ENCODE peak calls at places on chromosomes 2 and 18, in ten cellular contexts. R is IMR-90, L is body of pancreas, H is PC-3, I is upper lobe of right lung, O is colonic mucosa, S is kidney, E is uterus, V is breast epithelium, B is lung. C is an unnamed sample. For H3K4me1, the result is how much of the 10 kb centered on the place peaks cover.

GRCh38 chr2:105243961-105244360 is 2.4 kb downstream of the GPR45 start:
- DNase-seq in H (no peak), B (no peak), L (no peak), I (no peak), E (no peak), R (no peak), S (no peak), O (no peak), V (no peak), C (no peak)

GRCh38 chr2:36339819-36340218 is 15.8 kb upstream of the CRIM1 start:
- DNase-seq in E (no peak), V (no peak), B (no peak), L (no peak), R (peak), H (no peak), O (no peak), I (no peak), S (no peak), C (no peak)

GRCh38 chr2:240302041-240302440 is 133.4 kb upstream of the GPC1 start:
- DNase-seq in O (no peak), R (no peak), B (peak), V (no peak), I (peak), H (no peak), S (no peak), E (no peak), L (no peak), C (no peak)

GRCh38 chr2:202353430-202353829 is 22.7 kb upstream of the BMPR2 start:
- DNase-seq in O (no peak), B (no peak), V (no peak), H (no peak), R (no peak), S (no peak), L (no peak), E (no peak), I (no peak), C (no peak)

GRCh38 chr18:11154369-11154982 is 5.1 kb upstream of the PIEZO2 start:
- DNase-seq in R (peak), B (no peak), E (no peak), I (no peak), H (peak), S (no peak), L (no peak), O (no peak), V (no peak), C (no peak)

GRCh38 chr2:23452853-23453420 is 68.0 kb downstream of the KLHL29 start:
- DNase-seq in E (no peak), V (no peak), R (peak), H (no peak), B (no peak), I (no peak), S (no peak), O (no peak), L (no peak), C (no peak)

GRCh38 chr18:36547544-36547943 is 250.0 kb downstream of the FHOD3 start:
- DNase-seq in L (no peak), S (no peak), I (no peak), R (no peak), H (no peak), E (no peak), O (no peak), V (no peak), B (no peak), C (no peak)

GRCh38 chr2:194867328-194867727 is 789.7 kb upstream of the SLC39A10 start:
- DNase-seq in B (no peak), L (no peak), E (no peak), O (no peak), V (no peak), S (no peak), H (peak), R (no peak), I (no peak), C (no peak)

GRCh38 chr2:192002418-192002817 is 155.5 kb upstream of the CAVIN2 start:
- DNase-seq in O (no peak), H (no peak), R (no peak), L (no peak), E (no peak), I (no peak), V (no peak), S (no peak), B (no peak), C (no peak)

GRCh38 chr2:181104512-181105121 is 124.2 kb downstream of the UBE2E3 start:
- DNase-seq in L (no peak), I (no peak), V (no peak), E (no peak), R (peak), S (no peak), O (peak), B (no peak), H (peak), C (no peak)

GRCh38 chr2:62118160-62118559 is 77.8 kb upstream of the B3GNT2 start:
- DNase-seq in R (peak), V (no peak), O (no peak), I (no peak), B (no peak), S (no peak), L (no peak), H (no peak), E (no peak), C (no peak)

GRCh38 chr2:105114551-105114950 is 76.7 kb downstream of the MRPS9 start:
- DNase-seq in R (peak), I (no peak), L (no peak), V (no peak), E (no peak), S (no peak), B (no peak), H (peak), O (no peak), C (no peak)

GRCh38 chr18:51425475-51425874 is 228.0 kb upstream of the MEX3C start:
- DNase-seq in H (no peak), B (no peak), E (no peak), R (no peak), O (no peak), S (no peak), V (no peak), I (no peak), L (no peak), C (no peak)

GRCh38 chr2:133975135-133975534 is 278.7 kb upstream of the MGAT5 start:
- DNase-seq in S (no peak), L (no peak), E (no peak), V (no peak), B (no peak), R (no peak), O (no peak), H (no peak), I (no peak), C (no peak)

GRCh38 chr2:152354069-152354755 is 19.2 kb downstream of the FMNL2 start:
- DNase-seq in O (no peak), R (no peak), L (no peak), H (no peak), E (no peak), B (no peak), I (no peak), S (no peak), V (no peak), C (no peak)

GRCh38 chr2:24721470-24721869 is 71.7 kb downstream of the PTRHD1 start:
- DNase-seq in L (peak), O (peak), E (peak), R (peak), H (peak), V (no peak), S (peak), I (no peak), B (peak), C (no peak)

GRCh38 chr2:170155022-170155722 is 22.8 kb upstream of the MYO3B start:
- DNase-seq in S (no peak), H (peak), R (peak), O (no peak), I (no peak), L (no peak), V (no peak), B (no peak), E (no peak), C (no peak)

GRCh38 chr2:170156592-170156991 is 21.4 kb upstream of the MYO3B start:
- DNase-seq in B (no peak), R (peak), H (no peak), E (no peak), O (no peak), V (no peak), S (no peak), L (no peak), I (no peak), C (no peak)

GRCh38 chr2:170155723-170156253 is 22.2 kb upstream of the MYO3B start:
- DNase-seq in B (no peak), S (no peak), O (no peak), H (no peak), V (no peak), I (no peak), E (no peak), L (no peak), R (no peak), C (no peak)

GRCh38 chr2:170148161-170148560 is 29.8 kb upstream of the MYO3B start:
- DNase-seq in O (no peak), E (no peak), L (no peak), H (peak), V (no peak), B (no peak), I (no peak), S (no peak), R (peak), C (no peak)

GRCh38 chr2:170152421-170152820 is 25.5 kb upstream of the MYO3B start:
- DNase-seq in H (no peak), R (no peak), O (no peak), S (no peak), L (no peak), V (no peak), E (no peak), I (no peak), B (no peak), C (no peak)
- H3K4me1 ChIP-seq in H (under half), R (under half), O (under half), S (under half), L (under half), V (under half), E (under half), I (under half), B (under half), C (under half)

GRCh38 chr2:12534646-12535263 is 182.0 kb upstream of the TRIB2 start:
- DNase-seq in V (no peak), S (no peak), R (peak), B (no peak), E (peak), L (no peak), H (peak), O (no peak), I (no peak), C (no peak)
- H3K4me3 ChIP-seq in V (no peak), S (no peak), R (peak), B (no peak), E (no peak), L (no peak), H (no peak), O (no peak), I (no peak), C (no peak)

GRCh38 chr2:173749315-173749714 is 215.9 kb downstream of the SP3 start:
- DNase-seq in L (no peak), B (no peak), H (peak), I (no peak), E (no peak), S (no peak), V (no peak), O (no peak), R (peak), C (no peak)
- TF ChIP-seq CTCF in L (no peak), B (no peak), H (peak), I (peak), E (no peak), S (peak), V (no peak), O (no peak), R (peak), C (no peak)

DNA sequence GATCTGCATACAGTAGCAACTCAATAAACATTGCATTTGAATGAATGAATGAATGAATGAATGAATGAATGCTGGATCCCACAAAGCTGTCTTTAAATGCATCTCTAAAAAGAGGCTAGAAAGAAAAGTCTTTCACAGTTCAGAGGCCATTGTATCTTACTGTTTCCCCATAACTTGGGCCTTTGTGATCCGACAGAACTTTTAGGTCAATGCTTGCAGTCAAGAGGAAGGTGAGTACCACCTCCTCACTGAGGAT is 119.9 kb upstream of the COPS8 start:
- DNase-seq in O (no peak), B (no peak), H (no peak), I (no peak), L (no peak), E (no peak), V (no peak), S (no peak), R (no peak), C (no peak)
- H3K4me1 ChIP-seq in O (under half), B (under half), H (under half), I (under half), L (under half), E (under half), V (under half), S (under half), R (under half), C (under half)

GRCh38 chr2:138818479-138818878 is 38.3 kb upstream of the NXPH2 start:
- DNase-seq in B (no peak), L (no peak), R (no peak), S (no peak), E (no peak), V (no peak), H (no peak), O (no peak), I (no peak), C (no peak)
- H3K4me3 ChIP-seq in B (no peak), L (no peak), R (no peak), S (no peak), E (no peak), V (no peak), H (no peak), O (no peak), I (no peak), C (no peak)

DNA sequence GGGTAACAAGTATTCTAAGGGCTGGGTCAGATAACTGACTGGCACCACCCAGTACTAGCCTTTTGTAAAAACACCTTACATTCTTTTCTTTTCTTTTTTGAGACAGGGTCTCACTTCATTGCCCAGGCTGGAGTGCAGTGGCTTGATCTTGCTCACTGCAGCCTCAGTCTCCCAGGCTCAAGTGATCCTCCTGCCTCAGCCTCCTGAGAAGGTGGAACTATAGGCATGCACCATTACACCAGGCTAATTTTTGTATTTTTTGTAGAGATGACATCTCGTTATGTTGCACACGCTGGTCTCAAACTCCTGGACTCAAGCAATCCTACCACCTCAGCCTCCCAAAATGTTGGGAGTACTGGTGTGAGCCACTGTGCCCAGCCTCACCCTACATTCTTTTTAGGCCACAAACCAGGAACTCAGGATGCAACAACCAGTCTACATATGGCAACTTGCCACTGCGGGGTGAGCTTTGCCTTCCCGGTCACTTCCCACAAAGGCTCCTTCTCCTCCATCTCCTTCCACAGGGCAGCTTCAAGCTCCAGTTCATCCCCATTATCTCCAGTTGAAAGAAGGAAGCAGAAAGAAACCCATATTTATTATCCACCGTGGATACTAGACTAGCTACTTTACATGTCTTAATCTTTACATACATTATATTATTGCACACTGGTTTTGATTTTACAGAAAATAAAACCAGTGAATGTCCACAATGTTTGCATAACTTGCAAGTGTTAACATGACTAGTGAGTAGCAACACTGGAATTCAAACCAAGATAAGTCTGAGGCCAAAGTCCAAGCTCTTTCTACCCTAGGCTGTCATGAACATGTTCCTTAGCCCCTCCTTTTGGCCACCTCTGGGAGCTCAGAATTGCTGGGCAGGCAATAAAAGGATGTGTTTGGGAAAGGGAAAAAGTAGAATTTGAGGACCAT is 23.7 kb upstream of the AP1S3 start:
- DNase-seq in S (no peak), L (peak), O (peak), B (no peak), V (no peak), R (peak), I (no peak), H (peak), E (no peak), C (no peak)
- TF ChIP-seq CTCF in S (peak), L (no peak), O (no peak), B (no peak), V (no peak), R (no peak), I (no peak), H (peak), E (no peak), C (no peak)

GRCh38 chr2:42104621-42105020 is 56.8 kb downstream of the PKDCC start:
- DNase-seq in B (no peak), V (no peak), S (no peak), E (no peak), I (no peak), H (no peak), O (no peak), L (no peak), R (no peak), C (no peak)

GRCh38 chr2:42101641-42102605 is 54.1 kb downstream of the PKDCC start:
- DNase-seq in R (peak), H (peak), V (no peak), E (peak), L (peak), O (peak), I (peak), S (peak), B (peak), C (peak)

GRCh38 chr2:42103829-42104228 is 56.0 kb downstream of the PKDCC start:
- DNase-seq in O (no peak), S (no peak), H (no peak), E (no peak), B (no peak), L (no peak), I (no peak), V (no peak), R (no peak), C (no peak)

GRCh38 chr2:42100696-42101585 is 53.1 kb downstream of the PKDCC start:
- DNase-seq in S (peak), B (peak), O (peak), R (peak), I (peak), E (peak), L (peak), V (peak), H (peak), C (peak)

GRCh38 chr2:42102606-42103450 is 55.0 kb downstream of the PKDCC start:
- DNase-seq in B (peak), R (no peak), S (peak), E (peak), V (no peak), L (peak), O (peak), I (peak), H (no peak), C (peak)
- H3K4me1 ChIP-seq in B (under half), R (under half), S (under half), E (under half), V (under half), L (under half), O (under half), I (half or more), H (under half), C (under half)

GRCh38 chr2:217980591-217980990 is 22.2 kb downstream of the TNS1 start:
- DNase-seq in I (peak), R (no peak), O (no peak), V (no peak), B (no peak), H (no peak), E (peak), S (no peak), L (no peak), C (no peak)

GRCh38 chr2:217978536-217979150 is 24.2 kb downstream of the TNS1 start:
- DNase-seq in E (peak), H (peak), V (no peak), S (peak), L (no peak), R (no peak), I (peak), O (no peak), B (no peak), C (no peak)

GRCh38 chr2:217980036-217980435 is 22.8 kb downstream of the TNS1 start:
- DNase-seq in I (peak), E (peak), V (no peak), O (no peak), L (no peak), R (no peak), B (no peak), S (peak), H (no peak), C (no peak)

GRCh38 chr2:217977840-217978535 is 24.8 kb downstream of the TNS1 start:
- DNase-seq in S (no peak), V (no peak), I (peak), H (no peak), B (no peak), R (no peak), O (no peak), E (no peak), L (no peak), C (no peak)

DNA sequence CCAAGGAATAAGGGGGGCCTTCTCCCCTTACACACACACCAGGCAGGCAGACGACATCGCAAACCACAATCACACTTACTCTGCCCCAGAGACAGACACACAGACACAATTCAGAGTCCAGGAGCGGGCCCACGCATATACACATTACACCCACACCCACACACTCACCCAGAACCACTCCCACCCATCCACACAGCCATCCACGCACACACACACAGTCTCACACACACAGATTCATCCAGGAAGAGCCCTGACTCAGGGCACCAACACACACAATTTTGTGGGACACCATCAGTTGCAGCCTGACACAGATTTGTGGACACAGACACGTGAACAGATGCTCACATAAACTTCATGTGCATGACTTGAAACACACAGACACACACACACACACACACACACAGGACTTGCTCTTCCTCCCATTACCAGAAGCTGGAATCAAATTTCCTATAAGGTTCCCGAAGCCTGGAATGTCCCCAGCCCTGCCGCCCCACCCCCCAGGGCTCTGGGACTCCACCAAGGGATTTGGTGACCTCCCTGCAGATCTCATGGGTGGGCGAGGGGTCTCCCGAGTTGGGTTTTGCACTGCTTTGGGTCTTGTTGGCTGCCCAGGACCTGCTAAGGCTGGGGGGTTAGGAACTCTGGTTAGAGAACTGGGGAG is 23.5 kb downstream of the TNS1 start:
- DNase-seq in S (peak), E (peak), H (no peak), O (no peak), V (no peak), R (peak), I (peak), B (no peak), L (no peak), C (peak)
- H3K4me3 ChIP-seq in S (peak), E (peak), H (peak), O (peak), V (peak), R (peak), I (peak), B (peak), L (no peak), C (no peak)

DNA sequence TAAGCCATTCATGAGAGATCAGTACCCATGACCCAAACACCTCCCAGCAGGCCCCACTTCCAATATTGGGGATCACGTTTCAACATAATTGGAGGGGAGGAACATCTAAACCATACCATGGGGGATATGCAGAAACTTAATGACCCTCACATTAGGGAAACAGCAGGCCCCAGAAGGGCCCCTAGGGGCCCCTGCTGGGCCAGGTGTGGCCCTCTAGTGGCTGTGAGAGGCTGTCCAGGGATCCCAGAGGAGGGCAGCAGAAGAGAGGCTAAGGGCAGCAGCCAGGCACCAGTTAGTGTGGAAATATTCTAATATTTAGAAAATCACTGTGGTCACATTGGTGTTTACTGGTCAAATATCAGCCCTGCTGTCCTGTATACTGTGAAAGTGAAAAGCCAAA is 49.3 kb upstream of the ANKRD44 start:
- DNase-seq in E (no peak), I (no peak), V (no peak), L (no peak), B (no peak), O (no peak), S (no peak), R (no peak), H (no peak), C (no peak)
- TF ChIP-seq CTCF in E (no peak), I (peak), V (no peak), L (no peak), B (no peak), O (no peak), S (no peak), R (no peak), H (peak), C (no peak)

C was measured in mucosa of descending colon.